ENCODE peak calls at places on chromosomes 16 and 17, in four cellular contexts. C is heart left ventricle, M is colonic mucosa, K is kidney epithelial cell. X is an unnamed sample. For H3K27me3, the result is how much of the 10 kb centered on the place peaks cover.

GRCh38 chr16:6081320-6081976 is 983.9 kb upstream of the EEF2KMT start:
- DNase-seq in C (no peak), K (peak), M (peak), X (no peak)

GRCh38 chr16:86764551-86764950 is 186.2 kb downstream of the FOXL1 start:
- DNase-seq in M (no peak), C (no peak), K (no peak), X (no peak)

GRCh38 chr16:75073551-75074414 is 42.8 kb downstream of the LDHD start:
- DNase-seq in M (no peak), C (no peak), K (no peak), X (no peak)

GRCh38 chr17:68437979-68438877 is 19.1 kb downstream of the WIPI1 start:
- DNase-seq in K (no peak), M (peak), C (peak), X (no peak)

GRCh38 chr16:87183647-87184046 is 133.5 kb downstream of the C16orf95 start:
- DNase-seq in K (no peak), C (no peak), M (no peak), X (no peak)

GRCh38 chr17:59830007-59830630 is 62.6 kb downstream of the TUBD1 start:
- DNase-seq in C (no peak), K (no peak), M (peak), X (no peak)

GRCh38 chr16:67845291-67846062 is 1.3 kb upstream of the NUTF2 start:
- DNase-seq in C (no peak), M (peak), K (no peak), X (no peak)

GRCh38 chr16:85473909-85474640 is 139.0 kb upstream of the GSE1 start:
- DNase-seq in C (no peak), M (no peak), K (no peak), X (no peak)

GRCh38 chr16:83037884-83038283 is 411.1 kb downstream of the CDH13 start:
- DNase-seq in C (no peak), M (no peak), K (no peak), X (no peak)

GRCh38 chr16:64225696-64226095 is 896.2 kb downstream of the CDH11 start:
- DNase-seq in C (no peak), M (no peak), K (no peak), X (no peak)

GRCh38 chr16:81574168-81574567 is 129.6 kb downstream of the CMIP start:
- DNase-seq in K (no peak), M (no peak), C (no peak), X (no peak)

GRCh38 chr17:47735139-47735464 is 2.1 kb downstream of the TBX21 start:
- DNase-seq in C (no peak), K (no peak), M (no peak), X (no peak)

GRCh38 chr16:46688101-46688656 is 799 bp downstream of the VPS35 start:
- DNase-seq in C (peak), M (peak), K (no peak), X (no peak)

GRCh38 chr16:27369806-27370205 is 32.2 kb upstream of the IL21R start:
- DNase-seq in K (no peak), M (no peak), C (no peak), X (no peak)

GRCh38 chr16:47058295-47059086 is 85.0 kb upstream of the DNAJA2 start:
- DNase-seq in M (peak), C (no peak), K (no peak), X (no peak)

GRCh38 chr17:20074001-20074400 is 64.8 kb downstream of the SPECC1 start:
- DNase-seq in C (no peak), K (no peak), M (no peak), X (no peak)

GRCh38 chr16:23149267-23149992 is at the start of gene USP31:
- DNase-seq in C (peak), K (peak), M (peak), X (peak)

GRCh38 chr17:68794636-68795503 is 160.3 kb downstream of the ABCA8 start:
- DNase-seq in C (peak), M (no peak), K (no peak), X (no peak)

GRCh38 chr17:61410555-61411089 is 11.0 kb downstream of the TBX2 start:
- DNase-seq in C (peak), K (no peak), M (peak), X (no peak)

GRCh38 chr16:84360170-84360569 is 8.2 kb upstream of the ATP2C2 start:
- DNase-seq in K (peak), M (no peak), C (no peak), X (no peak)

GRCh38 chr16:68798398-68798797 is 44.9 kb upstream of the TANGO6 start:
- DNase-seq in M (no peak), C (no peak), K (no peak), X (no peak)

GRCh38 chr17:14499976-14500375 is 199.1 kb downstream of the HS3ST3B1 start:
- DNase-seq in M (no peak), K (no peak), C (no peak), X (no peak)

GRCh38 chr17:74959826-74960738 is 12.5 kb downstream of the HID1 start:
- DNase-seq in M (no peak), C (no peak), K (no peak), X (no peak)

GRCh38 chr17:79984045-79984840 is 51.4 kb downstream of the TBC1D16 start:
- DNase-seq in C (no peak), M (no peak), K (no peak), X (no peak)

GRCh38 chr16:57699481-57699880 is 4.9 kb downstream of the DRC7 start:
- DNase-seq in C (no peak), M (no peak), K (no peak), X (no peak)

GRCh38 chr16:88472637-88473205 is 19.6 kb downstream of the ZFPM1 start:
- DNase-seq in K (no peak), C (peak), M (no peak), X (no peak)

GRCh38 chr16:19898924-19899604 is 14.4 kb upstream of the GPRC5B start:
- DNase-seq in K (no peak), M (peak), C (no peak), X (no peak)

GRCh38 chr17:76869878-76870714 is 1.9 kb downstream of the MGAT5B start:
- DNase-seq in K (no peak), C (no peak), M (no peak), X (no peak)

GRCh38 chr17:62581769-62582168 is 45.7 kb upstream of the MRC2 start:
- DNase-seq in C (no peak), M (no peak), K (no peak), X (no peak)

GRCh38 chr16:84614075-84614474 is 3.8 kb downstream of the COTL1 start:
- DNase-seq in C (no peak), K (no peak), M (no peak), X (no peak)

GRCh38 chr17:29112780-29113295 is 67.4 kb downstream of the MYO18A start:
- DNase-seq in M (no peak), K (no peak), C (peak), X (no peak)

GRCh38 chr17:69103557-69104233 is 38.0 kb downstream of the ABCA6 start:
- DNase-seq in M (no peak), C (no peak), K (no peak), X (no peak)

GRCh38 chr17:44997733-44998520 is 29.8 kb upstream of the C1QL1 start:
- DNase-seq in C (peak), K (no peak), M (no peak), X (no peak)

GRCh38 chr16:60905806-60906205 is 1130.4 kb downstream of the CDH8 start:
- DNase-seq in C (no peak), K (no peak), M (no peak), X (no peak)

GRCh38 chr16:80023865-80024264 is 423.3 kb upstream of the MAF start:
- DNase-seq in C (no peak), K (no peak), M (no peak), X (no peak)

GRCh38 chr16:66370786-66371684 is 4.5 kb downstream of the CDH5 start:
- DNase-seq in K (no peak), C (no peak), M (no peak), X (no peak)

GRCh38 chr16:27378871-27379580 is 22.9 kb upstream of the IL21R start:
- DNase-seq in C (peak), M (no peak), K (peak), X (no peak)

GRCh38 chr17:76943202-76943601 is 75.0 kb downstream of the MGAT5B start:
- DNase-seq in K (no peak), M (no peak), C (no peak), X (no peak)

DNA sequence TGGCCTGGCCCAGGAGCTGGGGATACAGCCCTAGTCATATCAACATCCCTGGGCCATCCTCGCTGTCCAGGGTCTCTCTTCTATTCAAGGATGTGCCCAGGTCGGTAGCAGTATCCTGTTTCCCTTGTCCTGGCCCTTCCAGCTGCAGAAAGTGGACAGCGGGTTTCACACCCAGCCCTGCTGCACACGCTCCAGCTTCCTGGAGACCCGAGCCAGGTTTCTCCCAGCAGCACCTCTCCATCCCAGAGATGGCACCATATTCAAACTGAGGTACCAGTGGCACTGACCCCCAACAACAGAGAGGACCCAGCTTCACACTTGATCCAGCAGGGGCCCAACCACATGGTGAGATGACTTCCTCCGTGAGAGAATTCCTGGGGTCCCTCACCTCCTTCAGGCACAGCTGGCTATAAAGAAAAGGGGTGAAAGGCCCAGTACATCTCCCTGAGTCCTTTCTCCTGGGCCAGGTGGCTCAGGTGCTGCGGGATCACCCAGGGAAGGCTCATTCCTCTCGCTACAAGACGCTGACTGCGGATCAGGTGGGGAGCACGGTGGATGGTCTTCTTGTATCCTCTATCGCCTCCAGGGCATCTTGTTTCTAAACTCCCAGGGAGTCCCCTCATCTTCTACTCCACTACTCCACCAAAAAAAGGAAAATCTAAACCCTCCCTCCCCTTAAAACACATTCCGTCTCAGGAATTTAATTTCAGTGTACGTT is 1.4 kb downstream of the CUEDC1 start:
- DNase-seq in K (no peak), M (no peak), C (no peak), X (no peak)
- H3K4me3 ChIP-seq in K (peak), M (peak), C (peak), X (peak)

GRCh38 chr17:17950806-17951205 is 21.4 kb downstream of the TOM1L2 start:
- DNase-seq in M (no peak), C (no peak), K (no peak), X (no peak)
- TF ChIP-seq CTCF in M (no peak), C (no peak), K (peak), X (peak)

GRCh38 chr16:77157346-77157745 is 33.6 kb upstream of the MON1B start:
- DNase-seq in C (peak), M (no peak), K (no peak), X (no peak)
- H3K27me3 ChIP-seq in C (under half), M (under half), K (under half), X (under half)

DNA sequence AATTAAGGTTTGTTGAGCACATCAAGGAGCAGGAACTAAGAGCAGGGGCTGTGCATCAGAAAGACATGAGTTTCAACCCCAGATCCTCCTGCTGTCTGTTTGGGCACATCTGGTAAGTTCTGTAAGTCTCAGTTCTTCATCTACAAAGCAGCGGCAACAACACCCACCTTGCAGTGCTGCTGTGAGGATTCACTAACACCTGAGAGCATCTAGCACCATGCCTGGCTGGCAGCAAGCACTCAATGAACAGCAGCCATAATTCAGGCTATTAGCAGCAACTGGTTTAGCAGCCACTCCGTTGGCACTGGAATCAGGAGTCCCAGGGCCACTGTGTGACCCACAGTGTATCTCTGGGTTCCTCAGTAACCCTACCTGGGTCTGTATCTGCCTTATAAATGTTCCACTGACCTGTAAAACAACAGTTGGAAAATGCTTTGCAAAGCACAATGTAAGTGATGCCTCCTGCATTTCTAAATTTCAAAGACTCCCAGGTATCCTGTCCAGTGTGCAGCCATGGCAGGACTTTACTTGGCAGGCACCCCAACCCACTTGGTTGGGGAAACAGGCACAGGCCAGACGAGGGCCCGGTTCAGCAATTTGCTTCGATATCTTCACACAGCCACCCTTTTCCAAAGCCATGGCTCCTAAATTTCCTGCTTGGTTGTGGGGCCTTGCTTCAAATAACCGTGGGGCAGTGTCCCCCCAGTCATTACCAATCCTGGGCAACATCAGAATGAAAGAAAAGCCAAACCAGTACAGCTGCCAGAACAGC is 4.2 kb downstream of the ST3GAL2 start:
- DNase-seq in C (no peak), M (no peak), K (no peak), X (no peak)
- H3K4me3 ChIP-seq in C (no peak), M (no peak), K (no peak), X (no peak)

DNA sequence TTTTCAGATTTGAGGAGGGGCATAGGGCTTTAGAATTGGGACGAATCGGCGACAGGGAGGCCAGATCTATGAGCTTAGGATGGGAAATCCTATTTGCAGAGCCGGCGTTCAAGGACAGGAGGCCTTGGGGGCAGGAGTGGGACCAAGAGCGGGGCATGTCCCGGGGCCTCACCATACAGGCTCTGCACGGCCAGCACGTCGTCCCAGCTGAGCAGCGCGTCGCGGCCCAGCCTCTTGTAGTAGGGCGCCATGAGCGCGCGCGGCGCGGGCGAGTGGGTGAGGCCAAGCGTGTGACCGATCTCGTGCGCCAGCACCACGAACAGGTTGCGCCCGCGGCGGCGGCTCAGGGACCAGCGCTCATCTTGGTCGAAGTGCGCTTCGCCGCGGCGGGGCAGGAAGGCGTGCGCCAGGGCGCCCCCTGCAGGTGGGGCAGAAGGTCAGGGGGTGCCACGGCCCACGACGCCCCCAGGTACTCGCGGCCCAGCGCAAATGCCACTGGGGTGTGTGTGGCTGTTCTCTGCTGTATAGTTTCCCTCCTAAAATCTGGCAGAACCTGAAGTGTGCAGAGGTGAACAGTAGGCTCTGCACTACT is 9.3 kb downstream of the C17orf50 start:
- DNase-seq in K (no peak), C (no peak), M (no peak), X (no peak)
- TF ChIP-seq CTCF in K (peak), C (no peak), M (no peak), X (peak)

GRCh38 chr17:73783382-73783766 is 139.1 kb upstream of the SDK2 start:
- DNase-seq in M (no peak), K (no peak), C (no peak), X (no peak)

GRCh38 chr17:73785466-73785865 is 141.2 kb upstream of the SDK2 start:
- DNase-seq in M (no peak), K (no peak), C (no peak), X (no peak)

GRCh38 chr17:73782231-73782630 is 138.0 kb upstream of the SDK2 start:
- DNase-seq in K (no peak), C (no peak), M (no peak), X (no peak)

GRCh38 chr17:73784015-73784603 is 139.9 kb upstream of the SDK2 start:
- DNase-seq in M (no peak), K (no peak), C (no peak), X (no peak)

DNA sequence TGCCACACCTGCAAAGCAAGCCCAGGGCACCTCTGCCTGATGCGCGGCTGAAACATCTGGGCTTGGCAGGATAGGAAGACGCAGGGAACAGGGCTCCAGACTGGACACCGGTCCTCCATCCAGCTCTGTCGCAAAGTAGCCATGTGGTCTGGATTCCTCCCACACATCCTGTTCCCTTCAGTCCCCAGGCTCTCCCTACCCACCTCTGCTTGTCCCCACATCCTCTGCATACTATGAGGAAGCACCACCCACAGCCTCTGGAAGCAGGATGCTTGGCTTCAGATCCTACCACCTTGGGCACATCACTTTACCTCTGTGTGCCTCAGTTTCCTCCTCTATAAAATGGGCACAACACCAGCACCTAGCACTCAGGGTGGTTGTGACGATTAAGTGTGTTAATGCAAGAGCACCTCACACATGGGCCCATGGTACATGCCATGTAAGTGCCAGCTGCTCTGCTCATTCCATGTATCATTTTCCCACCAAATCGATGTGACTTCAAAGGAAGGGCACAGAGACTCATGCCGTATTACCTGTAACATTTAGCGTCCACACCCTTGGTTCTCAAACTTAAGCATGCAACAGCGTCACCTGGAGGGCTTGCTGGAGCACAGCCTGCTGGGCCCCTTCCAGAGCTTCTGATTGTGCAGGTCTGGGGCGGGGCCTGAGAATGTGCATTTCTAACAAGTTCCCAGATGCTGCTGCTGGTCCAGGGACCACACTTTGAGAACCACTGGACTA is 138.6 kb upstream of the SDK2 start:
- DNase-seq in K (no peak), M (peak), C (no peak), X (no peak)
- H3K27me3 ChIP-seq in K (under half), M (under half), C (under half), X (under half)

DNA sequence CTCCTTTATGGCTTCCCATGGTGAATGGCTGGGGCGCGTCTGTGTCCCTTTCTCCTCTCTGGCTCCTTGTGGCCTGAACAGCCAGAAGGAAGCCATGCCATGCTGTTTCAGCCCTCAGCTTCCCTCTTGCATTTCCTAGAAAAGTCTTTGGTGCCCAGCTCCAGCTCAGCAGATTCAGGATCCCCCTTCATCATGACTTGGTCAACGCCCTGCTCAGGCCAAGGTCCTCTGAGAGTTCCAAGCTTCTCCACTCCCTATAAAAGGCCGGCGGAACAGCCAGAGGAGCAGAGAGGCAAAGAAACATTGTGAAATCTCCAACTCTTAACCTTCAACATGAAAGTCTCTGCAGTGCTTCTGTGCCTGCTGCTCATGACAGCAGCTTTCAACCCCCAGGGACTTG is at the start of gene CCL13:
- DNase-seq in C (no peak), K (no peak), M (no peak), X (no peak)
- H3K4me3 ChIP-seq in C (no peak), K (no peak), M (no peak), X (no peak)

DNA sequence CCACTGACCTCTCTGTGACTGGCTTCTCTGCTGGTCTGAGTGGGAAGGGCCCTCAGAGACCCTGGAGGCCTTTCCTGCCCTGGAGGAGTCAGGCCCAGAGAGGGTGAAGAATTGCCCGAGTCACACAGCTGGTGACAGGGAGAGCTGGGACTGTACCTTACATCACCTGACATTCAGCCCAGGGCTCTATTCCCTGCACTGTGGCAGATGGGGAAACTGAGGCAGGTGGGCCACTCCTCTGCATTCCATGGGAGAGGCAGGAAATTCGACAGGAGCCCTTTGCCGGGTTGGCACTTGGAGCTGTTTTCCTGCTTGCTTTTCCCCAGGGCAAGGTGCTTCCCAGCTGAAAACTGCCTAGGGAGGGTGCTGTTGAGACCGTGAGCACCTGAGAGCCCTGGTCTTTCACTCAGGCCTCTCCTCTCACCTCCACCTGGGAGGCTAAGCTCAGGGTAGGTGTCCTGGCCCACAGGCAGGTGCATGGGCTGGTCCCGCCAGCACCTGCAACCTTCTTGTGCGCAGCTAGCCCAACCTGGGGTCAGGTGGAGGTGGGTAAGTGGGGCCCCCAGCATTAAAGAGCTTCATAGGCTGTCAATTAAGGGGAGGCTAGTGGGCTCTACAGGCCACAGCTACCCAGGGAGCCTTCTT is 8.5 kb downstream of the ADCY7 start:
- DNase-seq in M (no peak), K (no peak), C (no peak), X (no peak)
- TF ChIP-seq CTCF in M (no peak), K (no peak), C (no peak), X (no peak)

GRCh38 chr17:10109146-10109545 is 89.3 kb downstream of the GAS7 start:
- DNase-seq in K (no peak), M (no peak), C (no peak), X (no peak)
- H3K27me3 ChIP-seq in K (under half), M (under half), C (under half), X (under half)